ENCODE peak calls at places on chromosomes 4 and X, in four cellular contexts. P is breast epithelium, Q is astrocyte, N is aorta. U is an unnamed sample. For H3K4me1, the result is how much of the 10 kb centered on the place peaks cover.

GRCh38 chrX:103343105-103343504 is 13.1 kb downstream of the TCEAL7 start:
- DNase-seq in P (no peak), Q (no peak), N (no peak), U (no peak)

GRCh38 chr4:128322986-128323385 is 35.4 kb upstream of the PGRMC2 start:
- DNase-seq in P (no peak), Q (peak), N (no peak), U (no peak)

GRCh38 chrX:34546366-34546765 is 110.7 kb downstream of the TMEM47 start:
- DNase-seq in P (no peak), Q (no peak), N (no peak), U (no peak)

GRCh38 chrX:9643807-9644206 is 121.8 kb downstream of the GPR143 start:
- DNase-seq in P (no peak), Q (no peak), N (no peak), U (no peak)

GRCh38 chrX:69070949-69071650 is 94.2 kb downstream of the PJA1 start:
- DNase-seq in P (no peak), Q (no peak), N (peak), U (no peak)

GRCh38 chr4:108370291-108370690 is 201.6 kb upstream of the LEF1 start:
- DNase-seq in P (no peak), Q (no peak), N (no peak), U (peak)

GRCh38 chr4:44638091-44638490 is 13.3 kb downstream of the YIPF7 start:
- DNase-seq in P (no peak), Q (no peak), N (no peak), U (no peak)

GRCh38 chr4:16837475-16837874 is 61.0 kb downstream of the LDB2 start:
- DNase-seq in P (no peak), Q (no peak), N (no peak), U (no peak)

GRCh38 chr4:22597471-22597870 is 81.6 kb upstream of the ADGRA3 start:
- DNase-seq in P (no peak), Q (no peak), N (no peak), U (no peak)

GRCh38 chr4:89497517-89498308 is 190.1 kb upstream of the GPRIN3 start:
- DNase-seq in P (no peak), Q (no peak), N (no peak), U (no peak)

GRCh38 chrX:95156566-95156965 is 1482.6 kb downstream of the FAM133A start:
- DNase-seq in P (no peak), Q (no peak), N (no peak), U (no peak)

GRCh38 chr4:24471623-24472510 is 112.5 kb downstream of the DHX15 start:
- DNase-seq in P (no peak), Q (peak), N (no peak), U (peak)

GRCh38 chr4:84503495-84504437 is 4.7 kb upstream of the NKX6-1 start:
- DNase-seq in P (no peak), Q (peak), N (no peak), U (no peak)

GRCh38 chrX:10755477-10756334 is 135.3 kb upstream of the MID1 start:
- DNase-seq in P (no peak), Q (peak), N (no peak), U (no peak)

GRCh38 chr4:132218406-132218805 is 930.7 kb upstream of the PCDH10 start:
- DNase-seq in P (no peak), Q (peak), N (no peak), U (no peak)

GRCh38 chr4:182955411-182955810 is 38.2 kb upstream of the DCTD start:
- DNase-seq in P (no peak), Q (peak), N (no peak), U (no peak)

GRCh38 chrX:131763674-131764073 is 219.8 kb downstream of the OR13H1 start:
- DNase-seq in P (peak), Q (peak), N (peak), U (peak)

GRCh38 chr4:57110635-57111546 is 706 bp upstream of the IGFBP7 start:
- DNase-seq in P (peak), Q (peak), N (peak), U (peak)

GRCh38 chr4:116055857-116056827 is 942.7 kb upstream of the NDST4 start:
- DNase-seq in P (no peak), Q (peak), N (no peak), U (no peak)

GRCh38 chr4:150069361-150069760 is 8.9 kb upstream of the DCLK2 start:
- DNase-seq in P (no peak), Q (no peak), N (no peak), U (no peak)

GRCh38 chr4:174538876-174539250 is 16.6 kb upstream of the HPGD start:
- DNase-seq in P (no peak), Q (no peak), N (no peak), U (no peak)

GRCh38 chrX:9867753-9868152 is 81.5 kb downstream of the SHROOM2 start:
- DNase-seq in P (no peak), Q (peak), N (no peak), U (no peak)

GRCh38 chr4:6855692-6856297 is 53.8 kb upstream of the TBC1D14 start:
- DNase-seq in P (no peak), Q (peak), N (no peak), U (no peak)

DNA sequence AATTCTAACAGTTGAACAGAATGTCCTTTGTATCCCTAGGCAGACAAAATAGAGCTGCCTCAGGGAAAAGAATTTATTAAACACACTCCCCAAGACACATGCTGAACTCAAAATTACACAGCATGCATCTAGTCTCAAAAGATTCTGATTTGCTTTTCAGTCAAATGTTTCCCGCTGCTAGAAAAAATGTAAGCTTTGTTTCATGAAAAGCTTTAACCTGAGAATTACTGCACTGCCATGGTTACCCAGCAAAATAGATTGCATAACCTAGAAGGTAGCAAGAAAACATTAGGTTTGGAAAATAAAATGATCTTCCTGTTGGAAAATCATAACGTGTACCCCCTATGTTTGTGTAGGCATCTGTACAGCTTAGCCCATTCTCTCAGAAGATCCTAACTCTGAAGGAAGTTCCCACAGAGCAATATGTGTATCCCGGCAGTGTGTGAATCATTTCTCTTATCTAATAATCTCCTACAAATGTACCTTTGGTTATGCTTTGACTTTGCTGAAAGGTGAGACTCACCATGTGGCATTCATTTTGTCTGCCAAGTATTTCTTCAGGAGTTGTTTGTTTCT is 646.9 kb downstream of the STPG2 start:
- DNase-seq in P (no peak), Q (peak), N (no peak), U (no peak)
- H3K4me1 ChIP-seq in P (under half), Q (under half), N (under half), U (under half)

GRCh38 chr4:46999584-46999983 is 6.2 kb upstream of the GABRA4 start:
- DNase-seq in P (no peak), Q (peak), N (no peak), U (no peak)

GRCh38 chr4:46992338-46992737 is 1.0 kb downstream of the GABRA4 start:
- DNase-seq in P (no peak), Q (no peak), N (no peak), U (no peak)

GRCh38 chr4:46993075-46994006 is at the start of gene GABRA4:
- DNase-seq in P (no peak), Q (peak), N (no peak), U (peak)

DNA sequence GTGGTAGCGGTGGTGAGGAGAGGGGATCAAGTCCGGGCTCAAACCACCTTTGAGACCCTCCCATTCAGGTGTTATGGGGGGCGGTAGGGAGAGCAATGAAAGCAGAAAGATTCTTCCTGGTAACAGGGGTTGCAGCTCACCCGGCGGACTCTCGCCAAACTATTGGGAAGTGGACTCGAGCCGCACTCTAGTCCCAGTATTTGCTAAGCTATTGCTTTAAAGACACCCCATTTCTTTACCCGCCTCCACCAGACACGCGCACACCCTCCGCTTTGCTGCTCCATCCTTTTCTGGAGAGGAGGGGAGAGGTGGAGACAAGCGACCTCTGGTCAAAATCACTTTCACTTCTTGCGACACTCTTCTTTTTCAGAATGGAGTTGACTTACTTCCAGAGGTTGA is 625 bp upstream of the GABRA4 start:
- DNase-seq in P (no peak), Q (peak), N (no peak), U (no peak)
- H3K4me3 ChIP-seq in P (peak), Q (peak), N (no peak), U (peak)

GRCh38 chr4:87003266-87003665 is 68.5 kb downstream of the AFF1 start:
- DNase-seq in P (no peak), Q (no peak), N (no peak), U (no peak)

GRCh38 chr4:87007345-87008181 is 72.8 kb downstream of the AFF1 start:
- DNase-seq in P (peak), Q (peak), N (peak), U (no peak)

GRCh38 chr4:87005369-87005689 is 70.5 kb downstream of the AFF1 start:
- DNase-seq in P (no peak), Q (no peak), N (no peak), U (no peak)

GRCh38 chr4:87006531-87007344 is 71.9 kb downstream of the AFF1 start:
- DNase-seq in P (peak), Q (peak), N (peak), U (peak)

GRCh38 chr4:87005690-87006461 is 71.1 kb downstream of the AFF1 start:
- DNase-seq in P (no peak), Q (no peak), N (no peak), U (no peak)
- H3K4me1 ChIP-seq in P (under half), Q (under half), N (under half), U (under half)

GRCh38 chr4:37909690-37910486 is 19.0 kb downstream of the TBC1D1 start:
- DNase-seq in P (no peak), Q (no peak), N (no peak), U (no peak)

GRCh38 chr4:37917388-37917787 is 26.5 kb downstream of the TBC1D1 start:
- DNase-seq in P (no peak), Q (no peak), N (no peak), U (no peak)

GRCh38 chr4:37908488-37909343 is 17.8 kb downstream of the TBC1D1 start:
- DNase-seq in P (no peak), Q (peak), N (no peak), U (no peak)

GRCh38 chr4:37914539-37914938 is 23.7 kb downstream of the TBC1D1 start:
- DNase-seq in P (no peak), Q (no peak), N (no peak), U (no peak)
- H3K4me3 ChIP-seq in P (no peak), Q (no peak), N (no peak), U (no peak)

GRCh38 chr4:172125438-172125837 is 312.2 kb downstream of the GALNTL6 start:
- DNase-seq in P (no peak), Q (no peak), N (no peak), U (no peak)
- H3K4me1 ChIP-seq in P (under half), Q (under half), N (under half), U (under half)

GRCh38 chrX:130167040-130167439 is 1.4 kb upstream of the AIFM1 start:
- DNase-seq in P (no peak), Q (no peak), N (no peak), U (no peak)
- H3K4me3 ChIP-seq in P (peak), Q (peak), N (no peak), U (no peak)

GRCh38 chr4:85701881-85702321 is 227.0 kb downstream of the ARHGAP24 start:
- DNase-seq in P (no peak), Q (no peak), N (no peak), U (no peak)
- H3K4me1 ChIP-seq in P (under half), Q (under half), N (under half), U (under half)

GRCh38 chr4:40301592-40301991 is 33.5 kb upstream of the CHRNA9 start:
- DNase-seq in P (no peak), Q (no peak), N (no peak), U (no peak)
- H3K4me3 ChIP-seq in P (no peak), Q (no peak), N (no peak), U (no peak)

GRCh38 chr4:38683265-38683664 is 19.3 kb downstream of the KLF3 start:
- DNase-seq in P (no peak), Q (no peak), N (no peak), U (no peak)
- H3K4me1 ChIP-seq in P (under half), Q (under half), N (under half), U (under half)

GRCh38 chrX:112841114-112841819 is 636 bp upstream of the AMOT start:
- DNase-seq in P (peak), Q (peak), N (peak), U (peak)

GRCh38 chrX:112844250-112844649 is 3.6 kb upstream of the AMOT start:
- DNase-seq in P (no peak), Q (peak), N (no peak), U (no peak)

GRCh38 chrX:112840382-112841113 is at the start of gene AMOT:
- DNase-seq in P (peak), Q (peak), N (peak), U (peak)

GRCh38 chrX:112839856-112840255 is 775 bp downstream of the AMOT start:
- DNase-seq in P (no peak), Q (no peak), N (no peak), U (no peak)

GRCh38 chrX:112841820-112842157 is 1.2 kb upstream of the AMOT start:
- DNase-seq in P (no peak), Q (no peak), N (no peak), U (no peak)
- H3K4me3 ChIP-seq in P (peak), Q (peak), N (peak), U (peak)